ENCODE peak calls at places on chromosomes 1 and 21, in six cellular contexts. X, F, C, U, Q and T are unnamed samples.

GRCh38 chr21:36079010-36079649 is 9.3 kb downstream of the CBR1 start:
- DNase-seq in U (peak), Q (no peak), X (no peak), C (no peak), F (no peak), T (no peak)

GRCh38 chr1:68016364-68016763 is 34.1 kb downstream of the DIRAS3 start:
- DNase-seq in Q (no peak), F (no peak), X (no peak), U (no peak), C (no peak), T (no peak)

GRCh38 chr1:38138498-38139233 is 92.1 kb upstream of the POU3F1 start:
- DNase-seq in C (peak), F (peak), X (peak), U (peak), Q (no peak), T (no peak)

GRCh38 chr1:234970731-234971476 is 157.7 kb downstream of the TOMM20 start:
- DNase-seq in F (peak), Q (peak), C (no peak), U (peak), X (peak), T (no peak)

GRCh38 chr1:73205294-73205973 is 923.1 kb upstream of the NEGR1 start:
- DNase-seq in U (no peak), C (no peak), F (no peak), X (no peak), Q (peak), T (no peak)

GRCh38 chr1:15201849-15202551 is 45.0 kb upstream of the FHAD1 start:
- DNase-seq in C (no peak), F (no peak), Q (no peak), U (no peak), X (no peak), T (no peak)

GRCh38 chr1:73626326-73626725 is 571.6 kb downstream of the LRRIQ3 start:
- DNase-seq in C (no peak), X (no peak), Q (no peak), U (no peak), F (no peak), T (no peak)

GRCh38 chr1:51636191-51636590 is 19.3 kb downstream of the OSBPL9 start:
- DNase-seq in C (no peak), X (no peak), F (no peak), Q (no peak), U (no peak), T (no peak)

GRCh38 chr1:108531429-108531828 is 28.5 kb upstream of the EEIG2 start:
- DNase-seq in X (no peak), F (no peak), C (no peak), U (no peak), Q (no peak), T (no peak)

GRCh38 chr1:114379987-114380386 is 131.0 kb downstream of the TRIM33 start:
- DNase-seq in C (no peak), Q (no peak), X (no peak), F (no peak), U (no peak), T (no peak)

GRCh38 chr21:26834181-26834945 is 10.8 kb downstream of the ADAMTS1 start:
- DNase-seq in F (no peak), C (no peak), U (no peak), Q (no peak), X (no peak), T (no peak)

GRCh38 chr1:184228558-184228957 is 158.3 kb upstream of the C1orf21 start:
- DNase-seq in C (no peak), U (no peak), X (no peak), F (no peak), Q (no peak), T (no peak)

GRCh38 chr1:118960026-118960561 is 28.0 kb downstream of the TBX15 start:
- DNase-seq in U (no peak), Q (peak), X (no peak), F (no peak), C (no peak), T (no peak)

GRCh38 chr21:36929622-36930021 is 36.8 kb downstream of the HLCS start:
- DNase-seq in X (no peak), Q (no peak), F (no peak), U (no peak), C (no peak), T (no peak)

GRCh38 chr1:99919221-99919620 is 50.6 kb upstream of the SLC35A3 start:
- DNase-seq in F (no peak), Q (no peak), C (peak), X (no peak), U (no peak), T (no peak)

GRCh38 chr21:46069166-46069565 is 28.7 kb upstream of the COL6A2 start:
- DNase-seq in C (no peak), Q (no peak), U (no peak), F (no peak), X (no peak), T (no peak)

GRCh38 chr1:200483491-200484143 is 73.8 kb upstream of the ZNF281 start:
- DNase-seq in C (peak), F (no peak), Q (peak), U (no peak), X (peak), T (no peak)

GRCh38 chr1:81689531-81689941 is 111.2 kb upstream of the ADGRL2 start:
- DNase-seq in C (peak), X (no peak), F (no peak), Q (no peak), U (no peak), T (no peak)

GRCh38 chr1:151435174-151435573 is 24.1 kb downstream of the POGZ start:
- DNase-seq in C (peak), F (no peak), Q (no peak), U (no peak), X (no peak), T (no peak)

GRCh38 chr1:219086956-219087469 is 86.7 kb upstream of the LYPLAL1 start:
- DNase-seq in C (no peak), X (no peak), Q (no peak), F (no peak), U (no peak), T (no peak)

GRCh38 chr1:29504266-29504665 is 267.9 kb downstream of the PTPRU start:
- DNase-seq in U (no peak), X (no peak), Q (no peak), F (no peak), C (no peak), T (no peak)

GRCh38 chr1:160197231-160197630 is 6.9 kb downstream of the CASQ1 start:
- DNase-seq in F (no peak), U (no peak), Q (no peak), X (no peak), C (no peak), T (no peak)

GRCh38 chr1:175040324-175040910 is 17.2 kb upstream of the MRPS14 start:
- DNase-seq in U (no peak), C (no peak), F (no peak), X (no peak), Q (no peak), T (no peak)

DNA sequence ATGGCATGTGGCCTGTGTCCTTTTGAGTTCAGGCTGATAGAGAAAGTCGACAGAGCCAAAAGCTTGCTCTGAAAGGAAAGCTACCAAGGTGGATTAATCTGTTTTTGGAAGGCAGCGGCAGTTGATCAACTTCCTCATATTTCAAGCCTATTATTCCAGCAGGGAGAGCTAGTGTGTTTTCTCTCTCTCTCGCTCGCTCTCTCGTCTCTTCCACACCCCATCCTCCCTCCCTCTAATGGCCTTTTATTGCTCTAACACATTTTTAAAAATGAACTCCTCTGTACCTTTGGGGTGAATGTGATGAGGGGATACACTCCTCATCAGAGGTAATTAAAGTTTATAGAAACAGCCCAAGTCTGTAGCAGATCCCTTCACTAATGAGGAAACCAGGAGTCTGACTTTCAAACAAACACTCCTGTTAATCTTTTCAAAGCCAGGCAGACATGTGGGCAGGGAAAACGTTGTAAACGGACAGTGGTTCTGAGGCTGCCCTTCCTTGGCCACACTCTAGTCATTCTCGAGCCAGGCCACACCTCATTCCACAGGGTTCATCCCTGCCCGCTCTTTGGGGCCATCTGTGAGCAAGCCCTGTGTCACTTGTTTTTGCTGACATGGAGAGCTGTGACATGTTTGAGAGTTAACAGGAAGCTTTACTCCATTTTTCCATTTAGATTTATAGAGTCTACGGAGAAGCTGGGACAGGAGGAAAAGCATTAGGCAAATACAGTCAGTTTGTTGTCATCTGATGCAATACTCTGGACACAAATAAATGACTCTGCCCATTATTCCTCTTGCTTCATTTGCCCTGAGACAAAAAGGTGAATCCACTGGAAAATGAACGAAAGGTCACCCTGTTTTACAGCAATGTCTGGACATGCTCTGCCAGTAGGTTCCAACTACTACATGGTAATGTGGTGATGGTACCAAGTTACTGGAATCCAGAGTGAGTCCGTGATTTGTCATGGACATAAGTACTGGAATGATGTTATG is 126.7 kb downstream of the CLIC6 start:
- DNase-seq in F (peak), Q (no peak), C (no peak), U (no peak), X (no peak), T (no peak)
- TF ChIP-seq CTCF in F (peak), Q (no peak), C (no peak), U (no peak), X (no peak), T (no peak)

GRCh38 chr1:182600036-182600713 is 4.0 kb downstream of the RGS16 start:
- DNase-seq in F (no peak), U (no peak), C (no peak), Q (no peak), X (no peak), T (no peak)

GRCh38 chr1:182598296-182598695 is 5.9 kb downstream of the RGS16 start:
- DNase-seq in Q (no peak), F (no peak), U (no peak), X (no peak), C (no peak), T (no peak)

GRCh38 chr1:182600745-182601415 is 3.3 kb downstream of the RGS16 start:
- DNase-seq in F (no peak), Q (no peak), U (no peak), C (no peak), X (no peak), T (no peak)

GRCh38 chr1:182601416-182601786 is 2.8 kb downstream of the RGS16 start:
- DNase-seq in F (peak), U (peak), X (peak), C (peak), Q (peak), T (no peak)

DNA sequence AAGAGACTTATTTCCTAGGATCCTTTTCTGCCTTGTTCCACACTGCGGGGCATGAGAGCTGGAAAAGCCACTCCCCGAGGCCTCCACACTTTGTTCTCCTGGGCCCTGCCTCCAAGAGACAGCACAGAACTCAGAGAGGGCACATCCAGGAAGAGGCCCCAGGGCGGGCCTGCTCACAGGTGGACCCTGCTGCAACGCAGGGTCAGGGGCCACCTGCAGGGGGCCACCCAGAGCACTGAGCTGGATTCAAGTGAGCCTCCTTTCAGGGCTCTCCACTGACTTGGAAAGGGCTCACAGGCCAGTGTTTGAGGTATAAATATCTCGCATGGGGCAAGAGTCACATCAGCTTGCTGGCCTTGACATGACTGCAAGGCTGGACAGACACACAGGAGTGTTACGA is 4.8 kb downstream of the RGS16 start:
- DNase-seq in C (no peak), X (no peak), Q (peak), U (no peak), F (no peak), T (no peak)
- TF ChIP-seq CTCF in C (peak), X (peak), Q (peak), U (no peak), F (peak), T (no peak)

GRCh38 chr1:42690477-42691156 is 8.4 kb downstream of the YBX1 start:
- DNase-seq in F (no peak), U (no peak), Q (no peak), C (no peak), X (no peak), T (no peak)
- TF ChIP-seq CTCF in F (no peak), U (no peak), Q (peak), C (peak), X (no peak), T (no peak)

DNA sequence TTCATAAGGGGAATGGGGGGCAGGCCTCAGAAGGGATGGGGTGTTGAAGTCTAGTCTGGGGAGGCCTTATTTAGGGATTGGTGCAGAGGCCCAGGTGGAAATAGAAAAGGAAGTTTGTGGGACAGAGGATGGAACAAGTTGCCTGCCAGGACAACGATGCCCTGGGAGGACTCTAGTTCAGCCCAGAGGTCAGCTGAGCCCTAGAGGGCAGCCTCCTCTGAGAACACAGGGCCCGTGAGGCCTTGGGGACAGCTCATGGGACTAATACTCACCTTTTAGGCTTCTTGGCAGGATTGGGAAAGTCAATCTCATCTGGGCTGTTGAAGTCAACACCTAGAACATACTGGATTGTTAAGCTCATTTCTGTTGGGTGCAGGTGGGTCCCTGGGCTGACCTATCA is 43.0 kb downstream of the LHX4 start:
- DNase-seq in U (no peak), F (no peak), C (no peak), Q (no peak), X (no peak), T (no peak)
- TF ChIP-seq CTCF in U (no peak), F (no peak), C (no peak), Q (no peak), X (no peak), T (no peak)